ENCODE peak calls at places on chromosomes 5 and 9, in six cellular contexts. One of them, this sample, is unnamed.
A peak's percentile ranks its signal among the peaks of the same experiment; 100 is the strongest.

GRCh38 chr5:92641031-92641962 is 939.7 kb downstream of the NR2F1-AS1 start:
- DNase-seq in A549: peak; percentile 84
- DNase-seq in IMR-90: peak; percentile 66
- DNase-seq in HEK293T: peak; percentile 55
- DNase-seq in HepG2: peak; percentile 79
- DNase-seq in GM12878: no peak
- DNase-seq in this sample: no peak

GRCh38 chr9:22975921-22976320 is 529.3 kb downstream of the DMRTA1 start:
- DNase-seq in A549: no peak
- DNase-seq in IMR-90: peak; percentile 33
- DNase-seq in HEK293T: no peak
- DNase-seq in HepG2: no peak
- DNase-seq in GM12878: no peak
- DNase-seq in this sample: no peak

GRCh38 chr9:22244141-22245011 is 202.2 kb upstream of the DMRTA1 start:
- DNase-seq in A549: peak; percentile 71
- DNase-seq in IMR-90: peak; percentile 63
- DNase-seq in HEK293T: peak; percentile 55
- DNase-seq in HepG2: peak; percentile 26
- DNase-seq in GM12878: no peak
- DNase-seq in this sample: no peak

GRCh38 chr5:139126711-139127111 is 71.5 kb downstream of the SIL1 start:
- DNase-seq in A549: no peak
- DNase-seq in IMR-90: no peak
- DNase-seq in HEK293T: no peak
- DNase-seq in HepG2: no peak
- DNase-seq in GM12878: no peak
- DNase-seq in this sample: no peak

GRCh38 chr9:33765411-33765810 is 29.9 kb upstream of the PRSS3 start:
- DNase-seq in A549: peak; percentile 75
- DNase-seq in IMR-90: peak; percentile 70
- DNase-seq in HEK293T: no peak
- DNase-seq in HepG2: no peak
- DNase-seq in GM12878: no peak
- DNase-seq in this sample: no peak

GRCh38 chr5:130109152-130109551 is 204.9 kb downstream of the CHSY3 start:
- DNase-seq in A549: peak; percentile 50
- DNase-seq in IMR-90: peak; percentile 18
- DNase-seq in HEK293T: peak; percentile 11
- DNase-seq in HepG2: peak; percentile 27
- DNase-seq in GM12878: no peak
- DNase-seq in this sample: no peak

GRCh38 chr9:121748727-121749546 is 97.5 kb downstream of the DAB2IP start:
- DNase-seq in A549: no peak
- DNase-seq in IMR-90: no peak
- DNase-seq in HEK293T: no peak
- DNase-seq in HepG2: peak; percentile 26
- DNase-seq in GM12878: no peak
- DNase-seq in this sample: no peak

GRCh38 chr9:138072161-138072842 is 194.7 kb downstream of the CACNA1B start:
- DNase-seq in A549: no peak
- DNase-seq in IMR-90: no peak
- DNase-seq in HEK293T: no peak
- DNase-seq in HepG2: no peak
- DNase-seq in GM12878: no peak
- DNase-seq in this sample: no peak

GRCh38 chr9:131278421-131279111 is 2.3 kb upstream of the FAM78A start:
- DNase-seq in A549: no peak
- DNase-seq in IMR-90: no peak
- DNase-seq in HEK293T: no peak
- DNase-seq in HepG2: no peak
- DNase-seq in GM12878: no peak
- DNase-seq in this sample: peak; percentile 70

GRCh38 chr5:160312960-160313734 is 783 bp upstream of the CCNJL start:
- DNase-seq in A549: no peak
- DNase-seq in IMR-90: no peak
- DNase-seq in HEK293T: no peak
- DNase-seq in HepG2: no peak
- DNase-seq in GM12878: no peak
- DNase-seq in this sample: no peak

GRCh38 chr9:68497629-68498028 is 43.1 kb downstream of the TMEM252 start:
- DNase-seq in A549: no peak
- DNase-seq in IMR-90: no peak
- DNase-seq in HEK293T: no peak
- DNase-seq in HepG2: no peak
- DNase-seq in GM12878: no peak
- DNase-seq in this sample: no peak

GRCh38 chr5:176738851-176739250 is 71.5 kb upstream of the UNC5A start:
- DNase-seq in A549: no peak
- DNase-seq in IMR-90: no peak
- DNase-seq in HEK293T: no peak
- DNase-seq in HepG2: no peak
- DNase-seq in GM12878: no peak
- DNase-seq in this sample: no peak
- TF ChIP-seq BHLHE40 in A549: no peak
- TF ChIP-seq BHLHE40 in IMR-90: no peak
- TF ChIP-seq BHLHE40 in HEK293T: no peak
- TF ChIP-seq BHLHE40 in HepG2: no peak
- TF ChIP-seq BHLHE40 in GM12878: no peak
- TF ChIP-seq BHLHE40 in this sample: no peak

DNA sequence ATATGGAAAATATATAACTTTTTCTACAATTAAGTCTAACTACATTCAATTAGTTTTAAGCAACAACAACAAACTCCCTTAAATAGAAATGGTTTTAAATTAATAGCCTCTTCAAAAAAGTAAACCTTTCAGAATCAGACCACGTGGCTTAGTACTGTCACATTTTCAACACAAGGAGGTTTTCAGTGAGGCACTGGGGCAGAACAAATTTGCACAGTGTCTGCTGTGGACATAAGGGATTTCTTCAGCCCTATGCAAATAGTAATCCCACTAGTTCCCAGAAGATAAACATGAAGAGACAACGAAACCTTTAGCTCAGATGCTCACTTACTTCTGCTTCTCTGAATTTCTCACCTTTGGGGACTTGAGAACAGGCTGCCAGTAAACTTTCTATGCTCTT is 293.3 kb downstream of the EDIL3 start:
- DNase-seq in A549: peak; percentile 13
- DNase-seq in IMR-90: no peak
- DNase-seq in HEK293T: no peak
- DNase-seq in HepG2: peak; percentile 86
- DNase-seq in GM12878: peak; percentile 20
- DNase-seq in this sample: no peak
- TF ChIP-seq BHLHE40 in A549: no peak
- TF ChIP-seq BHLHE40 in IMR-90: no peak
- TF ChIP-seq BHLHE40 in HEK293T: no peak
- TF ChIP-seq BHLHE40 in HepG2: no peak
- TF ChIP-seq BHLHE40 in GM12878: no peak
- TF ChIP-seq BHLHE40 in this sample: no peak

GRCh38 chr5:52692039-52692438 is 95.7 kb upstream of the ITGA1 start:
- DNase-seq in A549: no peak
- DNase-seq in IMR-90: peak; percentile 87
- DNase-seq in HEK293T: no peak
- DNase-seq in HepG2: no peak
- DNase-seq in GM12878: no peak
- DNase-seq in this sample: no peak
- TF ChIP-seq BHLHE40 in A549: no peak
- TF ChIP-seq BHLHE40 in IMR-90: no peak
- TF ChIP-seq BHLHE40 in HEK293T: no peak
- TF ChIP-seq BHLHE40 in HepG2: no peak
- TF ChIP-seq BHLHE40 in GM12878: no peak
- TF ChIP-seq BHLHE40 in this sample: no peak

GRCh38 chr5:128669803-128670202 is 131.8 kb upstream of the FBN2 start:
- DNase-seq in A549: peak; percentile 25
- DNase-seq in IMR-90: no peak
- DNase-seq in HEK293T: no peak
- DNase-seq in HepG2: no peak
- DNase-seq in GM12878: no peak
- DNase-seq in this sample: no peak
- TF ChIP-seq BHLHE40 in A549: no peak
- TF ChIP-seq BHLHE40 in IMR-90: no peak
- TF ChIP-seq BHLHE40 in HEK293T: no peak
- TF ChIP-seq BHLHE40 in HepG2: no peak
- TF ChIP-seq BHLHE40 in GM12878: peak; percentile 16
- TF ChIP-seq BHLHE40 in this sample: no peak

GRCh38 chr9:84166828-84167400 is 173.6 kb downstream of the SLC28A3 start:
- DNase-seq in A549: no peak
- DNase-seq in IMR-90: no peak
- DNase-seq in HEK293T: no peak
- DNase-seq in HepG2: no peak
- DNase-seq in GM12878: no peak
- DNase-seq in this sample: no peak

GRCh38 chr9:84174486-84174885 is 166.1 kb downstream of the SLC28A3 start:
- DNase-seq in A549: no peak
- DNase-seq in IMR-90: no peak
- DNase-seq in HEK293T: no peak
- DNase-seq in HepG2: no peak
- DNase-seq in GM12878: no peak
- DNase-seq in this sample: no peak

GRCh38 chr9:84173961-84174360 is 166.6 kb downstream of the SLC28A3 start:
- DNase-seq in A549: no peak
- DNase-seq in IMR-90: peak; percentile 4
- DNase-seq in HEK293T: no peak
- DNase-seq in HepG2: no peak
- DNase-seq in GM12878: no peak
- DNase-seq in this sample: no peak

GRCh38 chr9:84169240-84169639 is 171.3 kb downstream of the SLC28A3 start:
- DNase-seq in A549: no peak
- DNase-seq in IMR-90: peak; percentile 85
- DNase-seq in HEK293T: no peak
- DNase-seq in HepG2: no peak
- DNase-seq in GM12878: no peak
- DNase-seq in this sample: no peak

DNA sequence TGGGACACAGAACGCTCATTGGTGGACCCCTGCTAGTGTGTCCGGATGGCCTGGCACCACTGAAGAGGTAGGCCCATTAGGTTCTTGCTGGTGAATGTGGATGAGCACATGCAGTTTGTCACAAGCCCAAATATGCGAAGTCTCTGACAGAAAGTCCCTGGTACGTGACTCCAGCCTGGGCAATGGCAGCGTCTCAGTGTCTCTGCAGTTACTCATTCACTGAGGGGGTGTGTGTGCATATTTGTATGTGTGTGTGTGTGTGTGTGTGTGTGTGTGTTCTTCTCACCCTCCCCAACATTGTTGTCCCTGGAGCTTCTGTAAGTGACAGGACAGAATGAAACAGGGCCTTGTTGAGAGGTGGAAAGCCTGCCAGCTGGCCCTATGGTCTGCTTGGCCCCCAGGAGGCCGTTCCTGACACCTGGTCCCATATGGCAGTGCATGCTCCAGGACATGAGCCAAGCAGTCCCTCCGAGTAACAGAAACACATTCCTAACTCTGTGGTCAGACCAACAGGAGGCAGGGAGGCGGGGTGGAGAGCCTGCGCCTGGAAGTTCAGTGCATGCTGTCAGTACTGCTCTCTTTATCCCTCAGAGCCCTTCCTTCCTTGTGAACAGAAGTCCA is 169.9 kb downstream of the SLC28A3 start:
- DNase-seq in A549: peak; percentile 37
- DNase-seq in IMR-90: peak; percentile 98
- DNase-seq in HEK293T: peak; percentile 12
- DNase-seq in HepG2: peak; percentile 45
- DNase-seq in GM12878: no peak
- DNase-seq in this sample: peak; percentile 7
- TF ChIP-seq BHLHE40 in A549: no peak
- TF ChIP-seq BHLHE40 in IMR-90: peak; percentile 61
- TF ChIP-seq BHLHE40 in HEK293T: no peak
- TF ChIP-seq BHLHE40 in HepG2: no peak
- TF ChIP-seq BHLHE40 in GM12878: no peak
- TF ChIP-seq BHLHE40 in this sample: no peak

GRCh38 chr5:52800394-52801213 is 12.9 kb downstream of the ITGA1 start:
- DNase-seq in A549: peak; percentile 73
- DNase-seq in IMR-90: peak; percentile 82
- DNase-seq in HEK293T: peak; percentile 37
- DNase-seq in HepG2: peak; percentile 69
- DNase-seq in GM12878: no peak
- DNase-seq in this sample: peak; percentile 51
- TF ChIP-seq BHLHE40 in A549: no peak
- TF ChIP-seq BHLHE40 in IMR-90: peak; percentile 23
- TF ChIP-seq BHLHE40 in HEK293T: no peak
- TF ChIP-seq BHLHE40 in HepG2: no peak
- TF ChIP-seq BHLHE40 in GM12878: no peak
- TF ChIP-seq BHLHE40 in this sample: no peak

GRCh38 chr9:136501686-136502085 is 18.8 kb upstream of the SEC16A start:
- DNase-seq in A549: no peak
- DNase-seq in IMR-90: no peak
- DNase-seq in HEK293T: no peak
- DNase-seq in HepG2: no peak
- DNase-seq in GM12878: no peak
- DNase-seq in this sample: no peak
- TF ChIP-seq BHLHE40 in A549: no peak
- TF ChIP-seq BHLHE40 in IMR-90: no peak
- TF ChIP-seq BHLHE40 in HEK293T: no peak
- TF ChIP-seq BHLHE40 in HepG2: no peak
- TF ChIP-seq BHLHE40 in GM12878: no peak
- TF ChIP-seq BHLHE40 in this sample: no peak

DNA sequence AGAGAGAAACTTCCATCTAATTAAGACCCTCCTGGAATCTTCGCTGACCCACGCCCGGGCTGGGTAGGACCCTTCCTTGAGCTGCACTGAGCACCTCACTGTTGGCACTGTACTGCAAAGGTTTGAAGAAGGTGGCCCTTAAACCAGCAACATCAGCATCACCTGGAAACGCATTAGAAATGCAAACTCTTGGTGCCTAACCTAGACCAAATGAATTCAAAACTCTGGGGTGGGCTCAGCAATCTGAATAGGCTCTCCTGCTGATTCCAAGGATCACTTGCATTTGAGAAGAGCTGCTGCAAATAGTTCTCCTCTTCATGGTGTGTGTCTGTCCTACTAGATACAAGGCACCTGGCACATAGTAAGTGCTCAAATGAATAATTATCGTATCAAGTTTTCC is 2.7 kb upstream of the ZNF618 start:
- DNase-seq in A549: no peak
- DNase-seq in IMR-90: no peak
- DNase-seq in HEK293T: no peak
- DNase-seq in HepG2: no peak
- DNase-seq in GM12878: no peak
- DNase-seq in this sample: no peak
- TF ChIP-seq BHLHE40 in A549: no peak
- TF ChIP-seq BHLHE40 in IMR-90: no peak
- TF ChIP-seq BHLHE40 in HEK293T: no peak
- TF ChIP-seq BHLHE40 in HepG2: no peak
- TF ChIP-seq BHLHE40 in GM12878: no peak
- TF ChIP-seq BHLHE40 in this sample: no peak

This sample was measured in K562.